ENCODE peak calls at places on chromosomes 3 and 15, in five cellular contexts. One of them, this sample, is unnamed.

GRCh38 chr15:75705854-75706681 is 6.6 kb downstream of the CSPG4 start:
- DNase-seq in GM10248: no peak
- DNase-seq in NCI-H2107: no peak
- DNase-seq in GM23248: no peak
- DNase-seq in activated CD8-positive, alpha-beta memory T cell treated with anti-CD3 and anti-CD28 coated beads for 24 hours: no peak
- DNase-seq in this sample: no peak

GRCh38 chr3:171788546-171789351 is 21.5 kb downstream of the PLD1 start:
- DNase-seq in GM10248: no peak
- DNase-seq in NCI-H2107: no peak
- DNase-seq in GM23248: peak
- DNase-seq in activated CD8-positive, alpha-beta memory T cell treated with anti-CD3 and anti-CD28 coated beads for 24 hours: no peak
- DNase-seq in this sample: no peak

GRCh38 chr3:185781759-185782158 is 43.1 kb downstream of the IGF2BP2 start:
- DNase-seq in GM10248: no peak
- DNase-seq in activated CD8-positive, alpha-beta memory T cell treated with anti-CD3 and anti-CD28 coated beads for 24 hours: no peak
- DNase-seq in GM23248: peak
- DNase-seq in NCI-H2107: no peak
- DNase-seq in this sample: no peak

GRCh38 chr3:66991478-66991877 is 6.6 kb upstream of the KBTBD8 start:
- DNase-seq in NCI-H2107: no peak
- DNase-seq in GM10248: no peak
- DNase-seq in GM23248: peak
- DNase-seq in activated CD8-positive, alpha-beta memory T cell treated with anti-CD3 and anti-CD28 coated beads for 24 hours: no peak
- DNase-seq in this sample: no peak

GRCh38 chr15:38647683-38648082 is 83.1 kb upstream of the RASGRP1 start:
- DNase-seq in activated CD8-positive, alpha-beta memory T cell treated with anti-CD3 and anti-CD28 coated beads for 24 hours: no peak
- DNase-seq in GM10248: no peak
- DNase-seq in GM23248: peak
- DNase-seq in NCI-H2107: no peak
- DNase-seq in this sample: no peak

GRCh38 chr3:55330355-55330754 is 156.8 kb downstream of the WNT5A start:
- DNase-seq in GM23248: peak
- DNase-seq in NCI-H2107: no peak
- DNase-seq in GM10248: no peak
- DNase-seq in activated CD8-positive, alpha-beta memory T cell treated with anti-CD3 and anti-CD28 coated beads for 24 hours: no peak
- DNase-seq in this sample: no peak

GRCh38 chr15:41919954-41920538 is 26.2 kb upstream of the SPTBN5 start:
- DNase-seq in GM10248: no peak
- DNase-seq in GM23248: no peak
- DNase-seq in activated CD8-positive, alpha-beta memory T cell treated with anti-CD3 and anti-CD28 coated beads for 24 hours: no peak
- DNase-seq in NCI-H2107: no peak
- DNase-seq in this sample: no peak

GRCh38 chr15:88686166-88686565 is 47.4 kb downstream of the ISG20 start:
- DNase-seq in NCI-H2107: no peak
- DNase-seq in GM23248: no peak
- DNase-seq in GM10248: no peak
- DNase-seq in activated CD8-positive, alpha-beta memory T cell treated with anti-CD3 and anti-CD28 coated beads for 24 hours: no peak
- DNase-seq in this sample: no peak

GRCh38 chr15:31215490-31216209 is 111.0 kb upstream of the KLF13 start:
- DNase-seq in GM23248: peak
- DNase-seq in GM10248: peak
- DNase-seq in activated CD8-positive, alpha-beta memory T cell treated with anti-CD3 and anti-CD28 coated beads for 24 hours: peak
- DNase-seq in NCI-H2107: no peak
- DNase-seq in this sample: peak

GRCh38 chr3:10142707-10143560 is 1.4 kb downstream of the VHL start:
- DNase-seq in activated CD8-positive, alpha-beta memory T cell treated with anti-CD3 and anti-CD28 coated beads for 24 hours: peak
- DNase-seq in NCI-H2107: no peak
- DNase-seq in GM23248: peak
- DNase-seq in GM10248: peak
- DNase-seq in this sample: peak

GRCh38 chr3:119368243-119368800 is 74.1 kb downstream of the ARHGAP31 start:
- DNase-seq in activated CD8-positive, alpha-beta memory T cell treated with anti-CD3 and anti-CD28 coated beads for 24 hours: no peak
- DNase-seq in GM10248: no peak
- DNase-seq in GM23248: no peak
- DNase-seq in NCI-H2107: no peak
- DNase-seq in this sample: no peak

GRCh38 chr3:57910988-57911387 is 97.2 kb upstream of the FLNB start:
- DNase-seq in GM23248: peak
- DNase-seq in activated CD8-positive, alpha-beta memory T cell treated with anti-CD3 and anti-CD28 coated beads for 24 hours: no peak
- DNase-seq in GM10248: no peak
- DNase-seq in NCI-H2107: no peak
- DNase-seq in this sample: peak

GRCh38 chr3:4071481-4072184 is 231.5 kb upstream of the SETMAR start:
- DNase-seq in GM10248: no peak
- DNase-seq in NCI-H2107: no peak
- DNase-seq in activated CD8-positive, alpha-beta memory T cell treated with anti-CD3 and anti-CD28 coated beads for 24 hours: no peak
- DNase-seq in GM23248: no peak
- DNase-seq in this sample: peak

GRCh38 chr3:17605032-17605431 is 137.4 kb downstream of the TBC1D5 start:
- DNase-seq in GM23248: peak
- DNase-seq in NCI-H2107: no peak
- DNase-seq in activated CD8-positive, alpha-beta memory T cell treated with anti-CD3 and anti-CD28 coated beads for 24 hours: no peak
- DNase-seq in GM10248: no peak
- DNase-seq in this sample: no peak

GRCh38 chr3:127544806-127545545 is 45.6 kb downstream of the TPRA1 start:
- DNase-seq in NCI-H2107: no peak
- DNase-seq in GM10248: no peak
- DNase-seq in GM23248: no peak
- DNase-seq in activated CD8-positive, alpha-beta memory T cell treated with anti-CD3 and anti-CD28 coated beads for 24 hours: no peak
- DNase-seq in this sample: no peak

GRCh38 chr3:40752492-40752891 is 227.7 kb downstream of the ZNF621 start:
- DNase-seq in activated CD8-positive, alpha-beta memory T cell treated with anti-CD3 and anti-CD28 coated beads for 24 hours: no peak
- DNase-seq in GM10248: no peak
- DNase-seq in GM23248: no peak
- DNase-seq in NCI-H2107: no peak
- DNase-seq in this sample: no peak

GRCh38 chr3:175716451-175716850 is 857.3 kb downstream of the NAALADL2 start:
- DNase-seq in activated CD8-positive, alpha-beta memory T cell treated with anti-CD3 and anti-CD28 coated beads for 24 hours: no peak
- DNase-seq in NCI-H2107: no peak
- DNase-seq in GM23248: peak
- DNase-seq in GM10248: no peak
- DNase-seq in this sample: no peak

GRCh38 chr15:48426941-48427340 is 95.7 kb downstream of the DUT start:
- DNase-seq in GM23248: no peak
- DNase-seq in activated CD8-positive, alpha-beta memory T cell treated with anti-CD3 and anti-CD28 coated beads for 24 hours: no peak
- DNase-seq in GM10248: no peak
- DNase-seq in NCI-H2107: no peak
- DNase-seq in this sample: no peak

GRCh38 chr15:43150171-43150929 is 17.0 kb downstream of the TMEM62 start:
- DNase-seq in NCI-H2107: no peak
- DNase-seq in GM23248: peak
- DNase-seq in GM10248: no peak
- DNase-seq in activated CD8-positive, alpha-beta memory T cell treated with anti-CD3 and anti-CD28 coated beads for 24 hours: no peak
- DNase-seq in this sample: no peak

GRCh38 chr3:188673509-188674239 is 498.1 kb upstream of the TPRG1 start:
- DNase-seq in activated CD8-positive, alpha-beta memory T cell treated with anti-CD3 and anti-CD28 coated beads for 24 hours: no peak
- DNase-seq in NCI-H2107: no peak
- DNase-seq in GM23248: peak
- DNase-seq in GM10248: no peak
- DNase-seq in this sample: peak

GRCh38 chr3:62653806-62654205 is 221.4 kb downstream of the CADPS start:
- DNase-seq in NCI-H2107: no peak
- DNase-seq in GM10248: no peak
- DNase-seq in GM23248: no peak
- DNase-seq in activated CD8-positive, alpha-beta memory T cell treated with anti-CD3 and anti-CD28 coated beads for 24 hours: no peak
- DNase-seq in this sample: no peak

GRCh38 chr3:4730734-4731133 is 237.6 kb downstream of the ITPR1 start:
- DNase-seq in GM10248: no peak
- DNase-seq in activated CD8-positive, alpha-beta memory T cell treated with anti-CD3 and anti-CD28 coated beads for 24 hours: no peak
- DNase-seq in NCI-H2107: no peak
- DNase-seq in GM23248: no peak
- DNase-seq in this sample: no peak

GRCh38 chr3:11705049-11705448 is 61.3 kb upstream of the VGLL4 start:
- DNase-seq in activated CD8-positive, alpha-beta memory T cell treated with anti-CD3 and anti-CD28 coated beads for 24 hours: no peak
- DNase-seq in NCI-H2107: no peak
- DNase-seq in GM10248: no peak
- DNase-seq in GM23248: no peak
- DNase-seq in this sample: no peak

GRCh38 chr15:68558318-68559305 is 20.2 kb upstream of the CORO2B start:
- DNase-seq in NCI-H2107: no peak
- DNase-seq in GM10248: no peak
- DNase-seq in GM23248: no peak
- DNase-seq in activated CD8-positive, alpha-beta memory T cell treated with anti-CD3 and anti-CD28 coated beads for 24 hours: peak
- DNase-seq in this sample: no peak

GRCh38 chr3:58058654-58059263 is 50.5 kb downstream of the FLNB start:
- DNase-seq in activated CD8-positive, alpha-beta memory T cell treated with anti-CD3 and anti-CD28 coated beads for 24 hours: no peak
- DNase-seq in NCI-H2107: no peak
- DNase-seq in GM23248: peak
- DNase-seq in GM10248: no peak
- DNase-seq in this sample: no peak

GRCh38 chr15:52112203-52112750 is 298 bp downstream of the BCL2L10 start:
- DNase-seq in GM23248: peak
- DNase-seq in GM10248: peak
- DNase-seq in activated CD8-positive, alpha-beta memory T cell treated with anti-CD3 and anti-CD28 coated beads for 24 hours: peak
- DNase-seq in NCI-H2107: no peak
- DNase-seq in this sample: no peak

GRCh38 chr3:53821631-53822068 is 24.6 kb downstream of the CHDH start:
- DNase-seq in GM23248: peak
- DNase-seq in NCI-H2107: no peak
- DNase-seq in activated CD8-positive, alpha-beta memory T cell treated with anti-CD3 and anti-CD28 coated beads for 24 hours: no peak
- DNase-seq in GM10248: no peak
- DNase-seq in this sample: no peak

GRCh38 chr3:67947808-67948508 is 293.5 kb upstream of the SUCLG2 start:
- DNase-seq in GM23248: no peak
- DNase-seq in NCI-H2107: no peak
- DNase-seq in activated CD8-positive, alpha-beta memory T cell treated with anti-CD3 and anti-CD28 coated beads for 24 hours: peak
- DNase-seq in GM10248: no peak
- DNase-seq in this sample: peak

GRCh38 chr3:191393146-191393545 is 62.8 kb upstream of the UTS2B start:
- DNase-seq in GM23248: no peak
- DNase-seq in NCI-H2107: no peak
- DNase-seq in activated CD8-positive, alpha-beta memory T cell treated with anti-CD3 and anti-CD28 coated beads for 24 hours: no peak
- DNase-seq in GM10248: no peak
- DNase-seq in this sample: no peak

GRCh38 chr3:53022647-53023046 is 23.2 kb downstream of the SFMBT1 start:
- DNase-seq in activated CD8-positive, alpha-beta memory T cell treated with anti-CD3 and anti-CD28 coated beads for 24 hours: no peak
- DNase-seq in NCI-H2107: no peak
- DNase-seq in GM10248: no peak
- DNase-seq in GM23248: no peak
- DNase-seq in this sample: no peak

GRCh38 chr3:47425959-47426358 is 45.1 kb downstream of the PTPN23 start:
- DNase-seq in NCI-H2107: no peak
- DNase-seq in activated CD8-positive, alpha-beta memory T cell treated with anti-CD3 and anti-CD28 coated beads for 24 hours: no peak
- DNase-seq in GM23248: no peak
- DNase-seq in GM10248: no peak
- DNase-seq in this sample: no peak